ENCODE peak calls at places on chromosomes 16 and 17, in five cellular contexts. B, Z, L, K and P are unnamed samples.

GRCh38 chr17:20045476-20045875 is 36.3 kb downstream of the SPECC1 start:
- DNase-seq in B (no peak), Z (no peak), L (no peak), K (no peak), P (no peak)

GRCh38 chr17:69581061-69581955 is 166.8 kb downstream of the MAP2K6 start:
- DNase-seq in B (no peak), Z (no peak), L (no peak), K (no peak), P (no peak)

GRCh38 chr16:65617421-65617820 is 495.6 kb upstream of the CDH11 start:
- DNase-seq in B (no peak), Z (no peak), L (no peak), K (no peak), P (no peak)

GRCh38 chr17:21475555-21475954 is 99.4 kb downstream of the KCNJ12 start:
- DNase-seq in B (no peak), Z (no peak), L (no peak), K (no peak), P (no peak)

GRCh38 chr17:80122026-80122575 is 20.7 kb downstream of the GAA start:
- DNase-seq in B (no peak), Z (no peak), L (no peak), K (peak; percentile 3), P (no peak)

GRCh38 chr16:12208341-12209035 is 232.0 kb downstream of the SNX29 start:
- DNase-seq in B (no peak), Z (no peak), L (no peak), K (no peak), P (no peak)

GRCh38 chr16:67548265-67549126 is 13.8 kb upstream of the CTCF start:
- DNase-seq in B (no peak), Z (no peak), L (no peak), K (no peak), P (no peak)

GRCh38 chr16:29962344-29962994 is 590 bp downstream of the TMEM219 start:
- DNase-seq in B (no peak), Z (peak; percentile 7), L (no peak), K (peak; percentile 45), P (no peak)

GRCh38 chr17:17254026-17254425 is 17.1 kb upstream of the FLCN start:
- DNase-seq in B (no peak), Z (no peak), L (no peak), K (no peak), P (no peak)

GRCh38 chr17:9057310-9057709 is 36.0 kb downstream of the NTN1 start:
- DNase-seq in B (no peak), Z (no peak), L (no peak), K (no peak), P (no peak)

GRCh38 chr16:29645699-29646187 is 17.3 kb upstream of the SPN start:
- DNase-seq in B (no peak), Z (peak; percentile 87), L (no peak), K (no peak), P (no peak)

GRCh38 chr16:12119037-12119436 is 142.5 kb downstream of the SNX29 start:
- DNase-seq in B (no peak), Z (no peak), L (no peak), K (no peak), P (no peak)

GRCh38 chr17:4310349-4311060 is 46.7 kb upstream of the ANKFY1 start:
- DNase-seq in B (no peak), Z (no peak), L (no peak), K (peak; percentile 37), P (no peak)

GRCh38 chr17:4304417-4305027 is 40.7 kb upstream of the ANKFY1 start:
- DNase-seq in B (peak; percentile 24), Z (peak; percentile 62), L (no peak), K (peak; percentile 43), P (no peak)

GRCh38 chr17:4305224-4305623 is 41.4 kb upstream of the ANKFY1 start:
- DNase-seq in B (no peak), Z (no peak), L (no peak), K (no peak), P (no peak)

GRCh38 chr17:4307179-4307930 is 43.6 kb upstream of the ANKFY1 start:
- DNase-seq in B (no peak), Z (no peak), L (no peak), K (no peak), P (no peak)
- H3K4me3 ChIP-seq in B (no peak overlapping the region), Z (no peak overlapping the region), L (no peak overlapping the region), K (no peak overlapping the region), P (no peak overlapping the region)

GRCh38 chr16:24130494-24131085 is 125.5 kb upstream of the CACNG3 start:
- DNase-seq in B (no peak), Z (no peak), L (no peak), K (no peak), P (no peak)

GRCh38 chr16:24132797-24133155 is 123.4 kb upstream of the CACNG3 start:
- DNase-seq in B (no peak), Z (no peak), L (no peak), K (no peak), P (no peak)

GRCh38 chr16:24129412-24129918 is 126.7 kb upstream of the CACNG3 start:
- DNase-seq in B (no peak), Z (no peak), L (no peak), K (no peak), P (no peak)

GRCh38 chr16:24131294-24131693 is 124.8 kb upstream of the CACNG3 start:
- DNase-seq in B (no peak), Z (no peak), L (no peak), K (no peak), P (no peak)

GRCh38 chr16:24132048-24132796 is 123.9 kb upstream of the CACNG3 start:
- DNase-seq in B (no peak), Z (no peak), L (no peak), K (no peak), P (no peak)
- H3K27me3 ChIP-seq in B (no peaks in the 10 kb centered on the region), Z (no peaks in the 10 kb centered on the region), L (no peaks in the 10 kb centered on the region), K (no peaks in the 10 kb centered on the region), P (no peaks in the 10 kb centered on the region)

DNA sequence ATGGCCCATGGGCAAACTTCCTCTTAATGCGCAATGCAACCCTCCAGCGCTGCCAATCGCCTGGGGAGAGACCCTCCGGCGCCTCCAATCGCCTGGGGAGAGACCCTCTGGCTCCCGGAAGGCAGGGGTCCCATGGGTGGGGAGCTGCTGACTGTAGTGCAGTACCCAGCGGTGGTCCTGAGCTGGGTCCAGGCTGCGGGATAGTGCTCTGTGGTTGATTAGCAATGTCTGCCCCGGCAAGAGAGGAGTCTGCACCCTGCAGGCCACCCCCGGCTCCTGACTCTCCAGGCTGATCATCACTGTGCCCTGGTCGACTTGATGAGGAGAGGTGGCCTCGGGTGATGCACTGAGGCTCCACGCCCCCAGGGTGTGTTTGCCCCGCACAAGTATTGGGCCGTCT is 44.6 kb upstream of the ZNF469 start:
- DNase-seq in B (no peak), Z (peak; percentile 34), L (no peak), K (no peak), P (no peak)
- TF ChIP-seq CTCF in B (no peak), Z (peak; percentile 27), L (no peak), K (no peak), P (no peak)

GRCh38 chr17:55668581-55668980 is 54.1 kb downstream of the TMEM100 start:
- DNase-seq in B (no peak), Z (no peak), L (no peak), K (no peak), P (no peak)
- H3K4me3 ChIP-seq in B (no peak overlapping the region), Z (no peak overlapping the region), L (no peak overlapping the region), K (no peak overlapping the region), P (no peak overlapping the region)

GRCh38 chr17:66967867-66968543 is 3.5 kb downstream of the CACNG4 start:
- DNase-seq in B (no peak), Z (no peak), L (no peak), K (no peak), P (no peak)
- H3K27me3 ChIP-seq in B (no peaks in the 10 kb centered on the region), Z (peaks cover 50% of the 10 kb centered on the region), L (no peaks in the 10 kb centered on the region), K (peaks cover 95% of the 10 kb centered on the region), P (peaks cover 64% of the 10 kb centered on the region)

GRCh38 chr16:84475643-84476240 is 28.7 kb downstream of the MEAK7 start:
- DNase-seq in B (no peak), Z (no peak), L (no peak), K (peak; percentile 49), P (no peak)
- TF ChIP-seq CTCF in B (no peak), Z (no peak), L (no peak), K (no peak), P (no peak)

GRCh38 chr17:7014261-7014994 is 2.0 kb downstream of the RNASEK start:
- DNase-seq in B (peak; percentile 98), Z (peak; percentile 82), L (peak; percentile 98), K (peak; percentile 99), P (peak; percentile 78)

GRCh38 chr17:7007143-7007542 is 5.3 kb upstream of the RNASEK start:
- DNase-seq in B (no peak), Z (no peak), L (no peak), K (no peak), P (no peak)

GRCh38 chr17:7011942-7012254 is 526 bp upstream of the RNASEK start:
- DNase-seq in B (no peak), Z (no peak), L (no peak), K (no peak), P (no peak)

GRCh38 chr17:7011415-7011814 is 1.0 kb upstream of the RNASEK start:
- DNase-seq in B (no peak), Z (no peak), L (no peak), K (no peak), P (no peak)

GRCh38 chr17:7010523-7010922 is 1.9 kb upstream of the RNASEK start:
- DNase-seq in B (no peak), Z (no peak), L (no peak), K (no peak), P (no peak)
- H3K4me3 ChIP-seq in B (no peak overlapping the region), Z (peak overlapping the region; percentile 81), L (no peak overlapping the region), K (no peak overlapping the region), P (no peak overlapping the region)